ENCODE peak calls at places on chromosomes 11 and 22, in six cellular contexts. M is CD8-positive, alpha-beta T cell; X is HCEC 1CT; L is iPS-NIHi11; N is head of caudate nucleus; A is NCI-H345. R is an unnamed sample.

GRCh38 chr11:13781153-13781552 is 112.7 kb downstream of the FAR1 start:
- DNase-seq in M (no peak), X (no peak), L (no peak), N (no peak), A (no peak), R (no peak)

GRCh38 chr11:33723238-33723881 is 12.9 kb downstream of the CD59 start:
- DNase-seq in M (no peak), X (peak), L (no peak), N (no peak), A (no peak), R (no peak)

GRCh38 chr22:22710719-22711531 is 66.5 kb downstream of the GGTLC2 start:
- DNase-seq in M (peak), X (peak), L (peak), N (peak), A (peak), R (peak)

GRCh38 chr11:2702771-2703486 is 3.1 kb upstream of the KCNQ1OT1 start:
- DNase-seq in M (no peak), X (no peak), L (no peak), N (no peak), A (no peak), R (no peak)

GRCh38 chr11:61302550-61302949 is 7.4 kb upstream of the VWCE start:
- DNase-seq in M (no peak), X (no peak), L (no peak), N (no peak), A (no peak), R (no peak)

GRCh38 chr11:22431074-22431473 is 92.9 kb downstream of the SLC17A6 start:
- DNase-seq in M (no peak), X (no peak), L (peak), N (no peak), A (no peak), R (no peak)

GRCh38 chr11:31813242-31813960 is 2.3 kb upstream of the PAX6 start:
- DNase-seq in M (no peak), X (no peak), L (no peak), N (no peak), A (no peak), R (no peak)

GRCh38 chr22:49780992-49781782 is 46.5 kb downstream of the BRD1 start:
- DNase-seq in M (no peak), X (no peak), L (no peak), N (no peak), A (no peak), R (no peak)

GRCh38 chr11:129295746-129296145 is 79.9 kb upstream of the BARX2 start:
- DNase-seq in M (no peak), X (no peak), L (no peak), N (no peak), A (no peak), R (no peak)

GRCh38 chr11:31657091-31657490 is 147.5 kb downstream of the ELP4 start:
- DNase-seq in M (no peak), X (peak), L (no peak), N (no peak), A (no peak), R (no peak)